ENCODE peak calls at places on chromosomes 16 and 17, in ten cellular contexts. W is fibroblast of lung; T is CD8-positive, alpha-beta T cell; I is fibroblast of pulmonary artery; R is tibial nerve; O is ascending aorta; V is esophagus muscularis mucosa; E is CD4-positive, CD25-positive, alpha-beta regulatory T cell; P is prostate gland; A is esophagus squamous epithelium. U is an unnamed sample.

GRCh38 chr16:19281246-19281645 is 4.3 kb upstream of the CLEC19A start:
- DNase-seq in I (no peak), T (no peak), A (no peak), O (no peak), R (no peak), W (no peak), E (no peak), V (no peak), P (no peak), U (no peak)

GRCh38 chr17:58531122-58531521 is 16.7 kb upstream of the MTMR4 start:
- DNase-seq in O (no peak), T (no peak), I (no peak), A (no peak), V (no peak), P (no peak), E (no peak), W (no peak), R (no peak), U (no peak)

GRCh38 chr16:15961060-15961511 is 11.7 kb downstream of the ABCC1 start:
- DNase-seq in R (no peak), W (peak), T (peak), P (no peak), O (no peak), I (peak), V (no peak), A (no peak), E (peak), U (no peak)

GRCh38 chr16:54655171-54655590 is 275.5 kb upstream of the IRX5 start:
- DNase-seq in O (no peak), W (peak), R (no peak), P (peak), A (no peak), I (peak), V (no peak), E (no peak), T (no peak), U (peak)

GRCh38 chr16:57929250-57929649 is 41.7 kb downstream of the CNGB1 start:
- DNase-seq in V (no peak), I (no peak), T (no peak), W (no peak), E (no peak), O (no peak), R (no peak), P (no peak), A (no peak), U (no peak)

GRCh38 chr17:2955931-2956582 is 107.3 kb downstream of the OR1D5 start:
- DNase-seq in P (no peak), W (no peak), R (no peak), O (peak), V (no peak), E (no peak), A (no peak), T (no peak), I (no peak), U (no peak)

GRCh38 chr16:19384656-19385055 is 33.0 kb upstream of the TMC5 start:
- DNase-seq in E (no peak), I (no peak), T (no peak), R (no peak), W (no peak), O (no peak), A (no peak), P (peak), V (no peak), U (no peak)

GRCh38 chr17:78044280-78044835 is 84.2 kb downstream of the TMC6 start:
- DNase-seq in R (no peak), I (no peak), E (no peak), P (no peak), O (no peak), A (no peak), T (no peak), V (peak), W (no peak), U (no peak)

GRCh38 chr16:15055141-15056053 is 477 bp downstream of the NTAN1 start:
- DNase-seq in E (no peak), V (no peak), P (no peak), W (no peak), O (no peak), T (peak), I (peak), A (no peak), R (no peak), U (peak)

GRCh38 chr17:63998721-63999679 is 849 bp downstream of the PRR29 start:
- DNase-seq in R (no peak), I (no peak), W (no peak), V (no peak), T (no peak), E (no peak), P (no peak), O (peak), A (no peak), U (no peak)

GRCh38 chr16:89843409-89844350 is 15.4 kb downstream of the SPIRE2 start:
- DNase-seq in O (no peak), P (no peak), T (no peak), A (no peak), R (no peak), E (no peak), W (peak), V (no peak), I (no peak), U (no peak)

GRCh38 chr16:67280090-67281015 is 1.0 kb downstream of the PLEKHG4 start:
- DNase-seq in O (no peak), W (no peak), V (no peak), A (no peak), E (no peak), P (no peak), T (no peak), R (no peak), I (no peak), U (no peak)

GRCh38 chr17:9235346-9235745 is 214.0 kb downstream of the NTN1 start:
- DNase-seq in T (no peak), I (no peak), P (no peak), O (no peak), A (no peak), W (no peak), E (no peak), R (no peak), V (no peak), U (no peak)

GRCh38 chr17:10036511-10037061 is 131.5 kb upstream of the RCVRN start:
- DNase-seq in P (no peak), V (no peak), R (peak), T (no peak), A (no peak), E (no peak), I (peak), W (no peak), O (peak), U (peak)

GRCh38 chr17:47239663-47240374 is 13.8 kb upstream of the ITGB3 start:
- DNase-seq in I (peak), V (peak), T (no peak), A (no peak), R (peak), E (no peak), O (peak), P (peak), W (peak), U (peak)

GRCh38 chr17:10549108-10549842 is at the start of gene MYH2:
- DNase-seq in P (no peak), R (no peak), A (no peak), E (no peak), T (no peak), O (no peak), W (no peak), I (no peak), V (no peak), U (no peak)

GRCh38 chr17:2905269-2905668 is 109.0 kb downstream of the RAP1GAP2 start:
- DNase-seq in T (peak), P (no peak), I (no peak), O (no peak), V (no peak), R (no peak), E (no peak), A (no peak), W (no peak), U (peak)

GRCh38 chr16:2614761-2615191 is 67.5 kb upstream of the KCTD5 start:
- DNase-seq in E (no peak), V (no peak), O (no peak), W (no peak), A (no peak), T (no peak), R (no peak), P (peak), I (no peak), U (no peak)

GRCh38 chr17:75059369-75060345 is 12.6 kb downstream of the KCTD2 start:
- DNase-seq in A (no peak), V (no peak), E (peak), W (peak), P (peak), T (no peak), O (no peak), R (no peak), I (peak), U (no peak)

GRCh38 chr17:15436399-15437369 is 30.7 kb downstream of the CDRT4 start:
- DNase-seq in T (peak), O (no peak), P (no peak), A (no peak), I (peak), E (peak), V (no peak), W (no peak), R (peak), U (peak)

GRCh38 chr17:69246726-69247375 is 18.2 kb upstream of the ABCA10 start:
- DNase-seq in I (peak), A (no peak), O (no peak), E (peak), T (no peak), P (no peak), V (no peak), W (peak), R (no peak), U (no peak)

GRCh38 chr16:65469116-65469515 is 347.3 kb upstream of the CDH11 start:
- DNase-seq in A (no peak), W (no peak), V (peak), O (no peak), T (no peak), P (no peak), E (no peak), R (no peak), I (no peak), U (no peak)

GRCh38 chr17:47204722-47205418 is 4.3 kb upstream of the MYL4 start:
- DNase-seq in P (no peak), R (no peak), W (peak), I (no peak), E (peak), A (no peak), V (no peak), T (peak), O (no peak), U (no peak)

GRCh38 chr16:20385844-20386832 is 18.4 kb downstream of the PDILT start:
- DNase-seq in P (peak), E (peak), I (peak), V (no peak), R (peak), W (peak), T (peak), A (no peak), O (peak), U (peak)

GRCh38 chr17:7673239-7673638 is 14.1 kb downstream of the TP53 start:
- DNase-seq in O (no peak), R (no peak), I (no peak), T (no peak), W (no peak), P (no peak), A (no peak), E (no peak), V (no peak), U (no peak)

GRCh38 chr17:64736804-64737492 is 74.8 kb upstream of the SMURF2 start:
- DNase-seq in I (peak), A (no peak), O (no peak), P (peak), V (no peak), E (peak), W (peak), T (peak), R (no peak), U (no peak)

GRCh38 chr17:13671771-13672170 is 70.0 kb upstream of the HS3ST3A1 start:
- DNase-seq in O (no peak), R (no peak), A (no peak), T (no peak), P (no peak), E (no peak), W (peak), I (no peak), V (no peak), U (no peak)

GRCh38 chr16:19309178-19309577 is 23.6 kb downstream of the CLEC19A start:
- DNase-seq in I (no peak), O (no peak), P (no peak), W (no peak), R (no peak), V (no peak), A (no peak), E (no peak), T (no peak), U (no peak)

GRCh38 chr17:73551756-73552155 is 92.5 kb downstream of the SDK2 start:
- DNase-seq in T (peak), I (no peak), O (no peak), P (no peak), R (no peak), A (no peak), E (peak), W (no peak), V (no peak), U (no peak)

GRCh38 chr17:49913226-49914095 is 55.5 kb upstream of the DLX4 start:
- DNase-seq in T (no peak), O (no peak), V (no peak), E (no peak), P (no peak), R (no peak), W (peak), A (no peak), I (peak), U (no peak)

DNA sequence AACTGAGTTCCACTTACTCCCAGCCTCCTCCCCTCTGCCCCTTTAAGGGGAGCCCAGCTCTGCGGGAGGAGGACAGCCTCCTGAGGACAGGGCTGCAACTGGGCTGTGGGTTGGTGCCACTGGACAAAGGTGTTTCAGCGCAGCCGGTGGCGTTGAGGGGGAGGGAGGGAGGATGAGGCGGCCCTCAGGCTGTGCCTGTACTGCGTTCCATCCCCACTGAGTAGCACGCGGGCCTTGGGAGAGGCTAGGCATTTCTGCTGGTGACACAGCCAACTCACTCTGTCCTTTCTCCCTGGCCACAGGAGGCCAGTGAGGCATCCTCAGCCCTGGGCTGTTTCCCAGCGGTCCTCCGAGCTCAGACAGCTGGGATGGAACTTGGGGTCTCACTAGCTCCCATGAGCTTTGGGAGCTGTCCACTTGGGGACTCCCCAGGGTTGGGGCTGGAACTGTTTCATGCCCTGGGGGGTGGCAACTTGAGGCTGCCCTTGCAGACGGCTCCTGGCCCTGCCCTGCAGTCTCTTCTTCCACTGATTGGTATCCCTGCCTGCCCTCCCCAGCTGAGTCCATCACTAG is 70.5 kb downstream of the MPRIP start:
- DNase-seq in A (no peak), T (no peak), R (no peak), P (no peak), O (no peak), E (no peak), I (no peak), W (no peak), V (no peak), U (no peak)
- H3K4me3 ChIP-seq in A (no peak), T (no peak), R (no peak), P (no peak), O (no peak), E (no peak), I (no peak), W (no peak), V (no peak), U (no peak)

GRCh38 chr17:40340327-40340726 is 24.2 kb downstream of the GJD3 start:
- DNase-seq in W (no peak), T (no peak), O (no peak), A (no peak), P (no peak), V (no peak), R (no peak), I (no peak), E (no peak), U (no peak)
- H3K4me3 ChIP-seq in W (no peak), T (no peak), O (no peak), A (no peak), P (no peak), V (no peak), R (no peak), I (no peak), E (peak), U (no peak)

DNA sequence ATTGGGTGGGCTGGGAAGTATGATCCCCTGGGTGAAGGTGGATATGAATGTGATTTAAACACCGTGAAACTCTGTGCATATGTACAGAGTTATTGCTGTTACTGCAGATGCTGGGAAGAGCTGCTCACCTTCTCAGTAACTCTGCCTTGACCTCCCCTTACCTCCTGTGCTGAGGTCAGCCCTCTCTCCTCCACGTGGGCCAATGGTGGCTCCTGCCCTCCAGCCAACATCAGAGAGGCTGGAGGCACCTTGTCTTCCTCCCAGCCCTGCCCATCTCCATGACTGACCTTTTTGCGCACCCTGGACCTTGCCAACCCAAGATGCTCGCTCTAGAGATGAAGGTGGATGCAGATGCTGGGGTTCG is 387 bp upstream of the ASB16 start:
- DNase-seq in R (no peak), E (no peak), V (no peak), A (no peak), W (no peak), I (no peak), T (no peak), O (no peak), P (no peak), U (no peak)
- H3K4me3 ChIP-seq in R (no peak), E (no peak), V (peak), A (no peak), W (no peak), I (no peak), T (no peak), O (peak), P (no peak), U (peak)

GRCh38 chr17:41734139-41734948 is at the start of gene HAP1:
- DNase-seq in R (no peak), O (peak), A (no peak), V (no peak), P (peak), W (peak), T (no peak), I (peak), E (no peak), U (no peak)
- H3K4me3 ChIP-seq in R (peak), O (peak), A (peak), V (peak), P (peak), W (no peak), T (no peak), I (peak), E (peak), U (peak)

DNA sequence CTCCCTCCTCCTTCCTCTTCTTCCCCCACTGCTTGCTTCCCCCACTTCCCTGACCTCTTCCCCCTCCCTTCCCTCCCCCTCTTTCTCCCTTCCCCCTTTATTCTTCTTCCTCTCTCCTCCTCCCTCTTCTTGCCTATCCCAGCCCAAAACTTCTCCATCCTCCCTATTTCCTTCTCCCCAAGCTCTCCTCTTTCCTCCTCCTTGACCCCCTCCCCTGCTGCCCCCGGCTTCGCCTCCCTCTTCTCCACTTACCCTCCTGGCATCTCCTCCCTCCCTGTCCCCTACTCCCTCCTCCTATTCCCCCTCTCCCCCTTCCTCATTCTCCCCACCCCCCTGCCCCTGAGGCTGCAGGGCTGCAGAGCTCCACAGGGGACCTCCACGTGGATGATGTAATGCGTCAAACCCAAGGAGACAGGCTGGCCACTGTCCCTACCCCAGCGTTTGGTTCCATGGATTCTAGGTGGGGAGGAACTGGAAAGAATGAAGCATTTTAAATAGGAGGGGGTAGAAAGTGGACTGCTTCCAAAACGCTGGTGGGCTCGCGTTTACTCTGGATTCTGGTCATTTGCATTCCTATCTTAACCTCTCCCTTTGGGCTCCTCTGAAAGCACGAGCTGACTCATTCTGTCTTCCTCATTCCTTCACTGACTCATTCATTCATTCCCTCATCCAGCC is 687 bp upstream of the COTL1 start:
- DNase-seq in O (peak), R (no peak), P (no peak), E (no peak), V (no peak), W (peak), I (peak), T (no peak), A (no peak), U (peak)
- H3K4me3 ChIP-seq in O (peak), R (no peak), P (no peak), E (no peak), V (peak), W (peak), I (peak), T (no peak), A (no peak), U (no peak)

GRCh38 chr17:76528156-76528527 is 9.4 kb downstream of the CYGB start:
- DNase-seq in V (no peak), W (no peak), I (no peak), P (no peak), O (no peak), E (no peak), T (peak), A (no peak), R (no peak), U (no peak)
- H3K4me3 ChIP-seq in V (peak), W (no peak), I (no peak), P (peak), O (no peak), E (no peak), T (peak), A (no peak), R (no peak), U (peak)

U was measured in right atrium auricular region.